ENCODE peak calls at places on chromosomes 16 and 17, in five cellular contexts. C is uterus, Z is psoas muscle, Y is brain microvascular endothelial cell, R is ovary. N is an unnamed sample.

GRCh38 chr16:2777231-2777902 is at the start of gene ELOB:
- DNase-seq in R (peak; percentile 88), Z (peak; percentile 94), Y (peak; percentile 73), C (peak; percentile 88), N (peak; percentile 82)

GRCh38 chr17:63116967-63117366 is 150.9 kb downstream of the TANC2 start:
- DNase-seq in Y (peak; percentile 41), Z (no peak), R (no peak), C (no peak), N (peak; percentile 49)

GRCh38 chr16:85526132-85526731 is 86.9 kb upstream of the GSE1 start:
- DNase-seq in R (no peak), C (no peak), Y (no peak), Z (no peak), N (no peak)

GRCh38 chr16:47876494-47876893 is 279.3 kb downstream of the ABCC12 start:
- DNase-seq in Z (no peak), Y (no peak), R (no peak), C (no peak), N (no peak)

GRCh38 chr16:86557587-86557986 is 2.6 kb upstream of the MTHFSD start:
- DNase-seq in C (no peak), Z (no peak), Y (no peak), R (no peak), N (peak; percentile 55)

GRCh38 chr17:4955091-4955490 is 4.2 kb downstream of the ENO3 start:
- DNase-seq in C (no peak), Z (peak; percentile 49), R (no peak), Y (no peak), N (no peak)

GRCh38 chr17:73210002-73210678 is 17.3 kb downstream of the COG1 start:
- DNase-seq in C (no peak), Y (no peak), Z (no peak), R (no peak), N (no peak)

GRCh38 chr17:36657763-36658490 is 56.5 kb downstream of the MRM1 start:
- DNase-seq in Z (no peak), Y (no peak), R (no peak), C (peak; percentile 19), N (peak; percentile 15)

GRCh38 chr16:4277987-4278513 is 5.2 kb upstream of the TFAP4 start:
- DNase-seq in Z (no peak), Y (no peak), R (no peak), C (no peak), N (no peak)

DNA sequence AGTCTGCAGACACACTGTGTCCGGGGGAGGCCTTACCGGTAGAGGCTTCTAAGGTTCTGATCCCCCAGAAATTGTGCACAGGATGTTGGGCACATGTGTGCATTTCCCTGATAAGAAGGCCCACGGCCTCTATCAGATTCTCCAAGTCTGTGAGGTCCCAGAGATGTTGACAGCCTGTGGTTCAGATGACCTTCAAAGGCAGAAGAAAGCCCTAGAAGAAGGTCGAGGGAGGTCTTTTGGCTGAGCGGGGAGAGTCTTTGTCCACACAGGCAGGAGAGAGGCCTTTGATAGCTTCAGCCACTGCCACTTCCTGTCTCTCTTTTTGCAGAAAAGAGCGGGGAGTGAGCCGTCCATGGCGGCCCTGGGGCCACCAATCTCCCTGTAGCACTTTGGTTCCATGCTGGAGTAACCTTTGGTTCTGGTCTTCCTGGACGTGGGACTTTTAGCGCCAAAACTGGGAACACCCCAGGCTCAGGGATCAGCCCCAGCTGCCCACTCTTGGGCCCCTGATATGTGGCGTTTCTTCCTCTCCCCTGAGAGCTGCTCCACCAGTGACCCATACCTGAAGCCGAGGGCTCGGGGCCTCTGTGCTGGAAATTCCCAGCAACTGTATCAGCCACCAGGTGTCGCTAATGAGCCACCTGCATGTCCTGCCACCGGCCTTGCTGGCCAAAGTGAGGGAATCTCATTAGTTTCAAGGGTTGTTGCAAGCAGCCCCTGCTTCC is 28.1 kb upstream of the LGALS9 start:
- DNase-seq in Z (peak; percentile 84), Y (peak; percentile 59), R (peak; percentile 81), C (peak; percentile 78), N (peak; percentile 81)
- TF ChIP-seq CTCF in Z (peak; percentile 94), Y (peak; percentile 99), R (peak; percentile 75), C (peak; percentile 92), N (peak; percentile 98)

GRCh38 chr16:30900588-30900987 is 4.2 kb downstream of the CTF1 start:
- DNase-seq in Y (no peak), R (no peak), C (no peak), Z (no peak), N (no peak)

GRCh38 chr16:30903002-30903401 is 6.6 kb downstream of the CTF1 start:
- DNase-seq in R (no peak), Y (no peak), C (no peak), Z (no peak), N (no peak)

GRCh38 chr16:30901201-30902069 is 5.0 kb downstream of the CTF1 start:
- DNase-seq in C (no peak), R (no peak), Y (no peak), Z (no peak), N (no peak)

GRCh38 chr16:30903596-30903995 is 7.2 kb downstream of the CTF1 start:
- DNase-seq in R (no peak), Y (no peak), C (no peak), Z (no peak), N (peak; percentile 23)

DNA sequence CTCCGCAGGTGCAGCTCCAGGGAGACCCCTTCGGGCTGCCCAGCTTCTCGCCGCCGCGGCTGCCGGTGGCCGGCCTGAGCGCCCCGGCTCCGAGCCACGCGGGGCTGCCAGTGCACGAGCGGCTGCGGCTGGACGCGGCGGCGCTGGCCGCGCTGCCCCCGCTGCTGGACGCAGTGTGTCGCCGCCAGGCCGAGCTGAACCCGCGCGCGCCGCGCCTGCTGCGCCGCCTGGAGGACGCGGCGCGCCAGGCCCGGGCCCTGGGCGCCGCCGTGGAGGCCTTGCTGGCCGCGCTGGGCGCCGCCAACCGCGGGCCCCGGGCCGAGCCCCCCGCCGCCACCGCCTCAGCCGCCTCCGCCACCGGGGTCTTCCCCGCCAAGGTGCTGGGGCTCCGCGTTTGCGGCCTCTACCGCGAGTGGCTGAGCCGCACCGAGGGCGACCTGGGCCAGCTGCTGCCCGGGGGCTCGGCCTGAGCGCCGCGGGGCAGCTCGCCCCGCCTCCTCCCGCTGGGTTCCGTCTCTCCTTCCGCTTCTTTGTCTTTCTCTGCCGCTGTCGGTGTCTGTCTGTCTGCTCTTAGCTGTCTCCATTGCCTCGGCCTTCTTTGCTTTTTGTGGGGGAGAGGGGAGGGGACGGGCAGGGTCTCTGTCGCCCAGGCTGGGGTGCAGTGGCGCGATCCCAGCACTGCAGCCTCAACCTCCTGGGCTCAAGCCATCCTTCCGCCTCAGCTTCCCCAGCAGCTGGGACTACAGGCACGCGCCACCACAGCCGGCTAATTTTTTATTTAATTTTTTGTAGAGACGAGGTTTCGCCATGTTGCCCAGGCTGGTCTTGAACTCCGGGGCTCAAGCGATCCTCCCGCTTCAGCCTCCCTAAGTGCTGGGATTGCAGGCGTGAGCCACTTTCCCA is 5.9 kb downstream of the CTF1 start:
- DNase-seq in R (peak; percentile 66), Y (peak; percentile 16), C (peak; percentile 74), Z (peak; percentile 87), N (peak; percentile 62)
- TF ChIP-seq CTCF in R (peak; percentile 49), Y (no peak), C (peak; percentile 93), Z (peak; percentile 63), N (no peak)

DNA sequence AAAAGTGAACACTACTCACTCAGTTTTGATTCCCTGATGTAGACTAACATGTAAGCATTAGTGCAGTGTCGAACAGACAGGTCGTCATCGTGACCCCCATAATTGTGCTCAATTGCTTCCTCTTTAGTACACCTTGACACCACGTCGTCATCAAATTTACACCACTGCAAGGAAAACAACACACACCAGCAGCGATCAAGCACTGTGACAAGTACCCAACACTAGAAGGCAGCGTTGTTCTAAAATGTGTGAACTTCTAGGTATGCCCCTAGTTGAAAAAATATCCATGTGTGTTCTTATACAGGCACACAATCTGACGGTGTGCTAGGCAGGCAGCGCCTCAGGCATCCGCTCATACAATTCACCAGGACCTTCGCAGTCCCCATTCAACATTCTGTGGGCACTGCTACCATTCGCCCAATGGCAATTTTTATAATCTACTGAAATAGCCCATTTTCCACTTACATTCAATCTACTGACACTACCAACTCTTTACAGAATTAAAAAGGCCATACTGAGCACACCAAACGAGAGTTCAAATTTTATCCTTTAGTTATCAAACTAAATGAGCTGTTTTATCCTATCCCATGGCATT is 23.1 kb downstream of the LITAFD start:
- DNase-seq in C (no peak), R (no peak), Y (peak; percentile 41), Z (no peak), N (peak; percentile 75)
- TF ChIP-seq CTCF in C (no peak), R (no peak), Y (peak; percentile 69), Z (peak; percentile 23), N (peak; percentile 76)

GRCh38 chr16:15843635-15844279 is 13.1 kb downstream of the MYH11 start:
- DNase-seq in Z (no peak), R (no peak), Y (no peak), C (no peak), N (no peak)
- TF ChIP-seq CTCF in Z (no peak), R (no peak), Y (no peak), C (no peak), N (no peak)

GRCh38 chr16:87844374-87844733 is 25.0 kb downstream of the SLC7A5 start:
- DNase-seq in Y (peak; percentile 47), Z (peak; percentile 80), R (no peak), C (no peak), N (no peak)
- TF ChIP-seq CTCF in Y (peak; percentile 51), Z (peak; percentile 9), R (no peak), C (no peak), N (peak; percentile 7)

GRCh38 chr17:44708401-44709263 is at the start of gene DBF4B:
- DNase-seq in R (peak; percentile 85), Y (peak; percentile 95), Z (peak; percentile 83), C (peak; percentile 79), N (peak; percentile 94)
- TF ChIP-seq CTCF in R (no peak), Y (no peak), Z (no peak), C (peak; percentile 7), N (no peak)

DNA sequence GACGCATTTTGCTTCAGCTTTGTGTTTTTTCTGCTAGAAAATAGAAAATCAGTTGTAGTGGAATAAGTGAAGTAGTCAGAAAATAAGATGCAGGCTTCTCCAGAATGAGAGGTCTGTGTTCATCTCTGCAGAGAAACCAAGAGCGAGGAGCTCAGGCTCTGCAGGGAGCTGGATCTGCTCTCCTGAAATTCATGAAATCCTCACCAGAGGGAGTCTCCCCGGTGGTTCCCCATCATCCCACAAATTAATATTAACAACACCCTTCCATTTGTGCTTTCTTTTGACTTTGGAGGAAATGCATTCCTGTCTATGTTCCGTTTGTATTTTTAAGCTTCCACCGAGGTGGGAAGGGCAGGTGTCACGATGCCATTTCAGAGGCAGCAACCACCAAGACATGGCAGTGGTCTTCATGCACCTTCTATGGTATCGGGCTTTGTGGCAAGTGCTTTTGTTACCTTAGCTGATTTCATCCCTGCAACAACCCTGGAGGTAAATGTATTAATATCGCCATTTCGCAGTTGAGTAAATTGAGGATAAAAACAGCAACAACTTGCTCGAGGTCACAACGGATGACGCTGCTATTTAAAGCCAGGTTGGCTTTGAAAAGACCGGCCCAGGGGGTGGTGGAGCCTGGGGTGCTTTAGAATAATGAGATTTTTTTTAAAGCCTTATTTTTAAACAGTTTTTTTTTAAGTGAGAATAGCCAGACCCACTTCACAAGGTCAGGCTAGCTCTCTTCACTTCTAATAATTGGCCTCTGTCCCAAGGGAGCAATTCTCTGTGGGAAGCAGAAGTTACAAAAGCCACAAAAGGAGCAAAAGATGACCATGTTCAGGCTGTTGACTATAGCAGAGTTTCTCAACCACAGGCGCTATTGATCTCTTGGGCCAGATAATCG is 367.6 kb upstream of the ERCC4 start:
- DNase-seq in C (no peak), R (no peak), Y (no peak), Z (no peak), N (no peak)
- TF ChIP-seq CTCF in C (no peak), R (no peak), Y (no peak), Z (no peak), N (no peak)